ENCODE peak calls at places on chromosomes 13 and 19, in eight cellular contexts. P, O, V, E, A, R, L and N are unnamed samples.

GRCh38 chr19:48147597-48148175 is 22.5 kb downstream of the LIG1 start:
- DNase-seq in P (no peak), O (no peak), V (no peak), E (no peak), A (no peak), R (no peak), L (no peak), N (no peak)

GRCh38 chr19:45142728-45143115 is 18.1 kb downstream of the NKPD1 start:
- DNase-seq in P (no peak), O (no peak), V (no peak), E (no peak), A (no peak), R (no peak), L (no peak), N (no peak)

GRCh38 chr19:13013649-13014048 is 18.4 kb downstream of the NFIX start:
- DNase-seq in P (no peak), O (no peak), V (no peak), E (no peak), A (no peak), R (no peak), L (no peak), N (no peak)

GRCh38 chr19:49348305-49349188 is 13.3 kb downstream of the CD37 start:
- DNase-seq in P (no peak), O (no peak), V (no peak), E (no peak), A (no peak), R (no peak), L (no peak), N (no peak)

GRCh38 chr19:8459520-8460260 is 14.9 kb downstream of the HNRNPM start:
- DNase-seq in P (no peak), O (no peak), V (no peak), E (no peak), A (no peak), R (no peak), L (no peak), N (no peak)

GRCh38 chr13:110403315-110403714 is 96.2 kb downstream of the COL4A2 start:
- DNase-seq in P (no peak), O (no peak), V (no peak), E (no peak), A (no peak), R (no peak), L (no peak), N (no peak)

GRCh38 chr19:1825909-1826556 is 14.0 kb upstream of the ATP8B3 start:
- DNase-seq in P (peak; percentile 45), O (peak; percentile 45), V (peak; percentile 100), E (peak; percentile 67), A (peak; percentile 92), R (peak; percentile 69), L (peak; percentile 76), N (peak; percentile 79)

GRCh38 chr13:87671824-87672603 is 843 bp downstream of the SLITRK5 start:
- DNase-seq in P (no peak), O (no peak), V (no peak), E (no peak), A (peak; percentile 65), R (no peak), L (no peak), N (no peak)

GRCh38 chr13:79393564-79394249 is 12.3 kb downstream of the RBM26 start:
- DNase-seq in P (no peak), O (no peak), V (no peak), E (no peak), A (peak; percentile 12), R (peak; percentile 8), L (no peak), N (no peak)

GRCh38 chr13:79874396-79875360 is 393.7 kb downstream of the NDFIP2 start:
- DNase-seq in P (no peak), O (no peak), V (no peak), E (no peak), A (no peak), R (no peak), L (no peak), N (no peak)

GRCh38 chr13:22079961-22080360 is 409.1 kb downstream of the FGF9 start:
- DNase-seq in P (no peak), O (no peak), V (no peak), E (no peak), A (no peak), R (no peak), L (no peak), N (no peak)

GRCh38 chr19:861756-862528 is 2.5 kb downstream of the CFD start:
- DNase-seq in P (peak; percentile 18), O (no peak), V (peak; percentile 80), E (peak; percentile 77), A (peak; percentile 84), R (peak; percentile 62), L (no peak), N (no peak)

GRCh38 chr19:27974082-27974513 is 1238.9 kb downstream of the UQCRFS1 start:
- DNase-seq in P (peak; percentile 10), O (peak; percentile 4), V (no peak), E (no peak), A (peak; percentile 54), R (no peak), L (peak; percentile 50), N (peak; percentile 51)

GRCh38 chr19:3585301-3586123 is at the start of gene GIPC3:
- DNase-seq in P (no peak), O (no peak), V (no peak), E (no peak), A (peak; percentile 57), R (no peak), L (no peak), N (no peak)